ENCODE peak calls at places on chromosomes 6 and 20, in five cellular contexts. One of them, this sample, is unnamed.

GRCh38 chr6:132960720-132961119 is 146.4 kb downstream of the RPS12 start:
- DNase-seq in neural crest cell: no peak
- DNase-seq in cardiac fibroblast: peak
- DNase-seq in endothelial cell: no peak
- DNase-seq in GM12864: no peak
- DNase-seq in this sample: no peak

GRCh38 chr20:60304931-60305330 is 346.7 kb downstream of the CDH26 start:
- DNase-seq in endothelial cell: no peak
- DNase-seq in GM12864: no peak
- DNase-seq in cardiac fibroblast: no peak
- DNase-seq in neural crest cell: no peak
- DNase-seq in this sample: no peak

GRCh38 chr20:55586626-55587025 is 418.7 kb downstream of the CBLN4 start:
- DNase-seq in neural crest cell: no peak
- DNase-seq in endothelial cell: no peak
- DNase-seq in GM12864: no peak
- DNase-seq in cardiac fibroblast: no peak
- DNase-seq in this sample: no peak

GRCh38 chr6:132369526-132369925 is 31.7 kb downstream of the MOXD1 start:
- DNase-seq in neural crest cell: no peak
- DNase-seq in cardiac fibroblast: peak
- DNase-seq in endothelial cell: no peak
- DNase-seq in GM12864: no peak
- DNase-seq in this sample: no peak

GRCh38 chr6:107368471-107368870 is 90.9 kb downstream of the PDSS2 start:
- DNase-seq in neural crest cell: no peak
- DNase-seq in endothelial cell: no peak
- DNase-seq in GM12864: no peak
- DNase-seq in cardiac fibroblast: no peak
- DNase-seq in this sample: no peak

GRCh38 chr6:44275749-44276648 is 5.7 kb downstream of the TMEM151B start:
- DNase-seq in GM12864: no peak
- DNase-seq in neural crest cell: no peak
- DNase-seq in endothelial cell: no peak
- DNase-seq in cardiac fibroblast: no peak
- DNase-seq in this sample: no peak

GRCh38 chr6:104941694-104942177 is 15.2 kb upstream of the LIN28B start:
- DNase-seq in neural crest cell: no peak
- DNase-seq in endothelial cell: no peak
- DNase-seq in GM12864: no peak
- DNase-seq in cardiac fibroblast: no peak
- DNase-seq in this sample: no peak

GRCh38 chr6:27752038-27752885 is 159.9 kb downstream of the OR2B2 start:
- DNase-seq in neural crest cell: peak
- DNase-seq in cardiac fibroblast: peak
- DNase-seq in endothelial cell: peak
- DNase-seq in GM12864: peak
- DNase-seq in this sample: peak

GRCh38 chr6:33566182-33567084 is 13.6 kb downstream of the BAK1 start:
- DNase-seq in neural crest cell: no peak
- DNase-seq in cardiac fibroblast: peak
- DNase-seq in GM12864: no peak
- DNase-seq in endothelial cell: no peak
- DNase-seq in this sample: no peak

GRCh38 chr6:28766426-28766825 is 157.4 kb downstream of the TRIM27 start:
- DNase-seq in neural crest cell: no peak
- DNase-seq in endothelial cell: no peak
- DNase-seq in GM12864: no peak
- DNase-seq in cardiac fibroblast: no peak
- DNase-seq in this sample: no peak

GRCh38 chr6:28380381-28380780 is 19.2 kb downstream of the ZSCAN12 start:
- DNase-seq in cardiac fibroblast: no peak
- DNase-seq in neural crest cell: no peak
- DNase-seq in GM12864: no peak
- DNase-seq in endothelial cell: no peak
- DNase-seq in this sample: no peak

GRCh38 chr20:10487354-10488115 is 52.4 kb downstream of the SLX4IP start:
- DNase-seq in neural crest cell: no peak
- DNase-seq in cardiac fibroblast: peak
- DNase-seq in GM12864: no peak
- DNase-seq in endothelial cell: no peak
- DNase-seq in this sample: no peak

GRCh38 chr6:13372688-13373487 is 44.6 kb upstream of the TBC1D7 start:
- DNase-seq in neural crest cell: no peak
- DNase-seq in endothelial cell: no peak
- DNase-seq in GM12864: no peak
- DNase-seq in cardiac fibroblast: no peak
- DNase-seq in this sample: no peak

GRCh38 chr6:167952512-167952859 is 45.0 kb upstream of the KIF25 start:
- DNase-seq in neural crest cell: no peak
- DNase-seq in cardiac fibroblast: no peak
- DNase-seq in GM12864: no peak
- DNase-seq in endothelial cell: no peak
- DNase-seq in this sample: no peak

GRCh38 chr6:149723771-149724417 is 6.0 kb upstream of the LATS1 start:
- DNase-seq in GM12864: no peak
- DNase-seq in neural crest cell: peak
- DNase-seq in cardiac fibroblast: peak
- DNase-seq in endothelial cell: peak
- DNase-seq in this sample: no peak

DNA sequence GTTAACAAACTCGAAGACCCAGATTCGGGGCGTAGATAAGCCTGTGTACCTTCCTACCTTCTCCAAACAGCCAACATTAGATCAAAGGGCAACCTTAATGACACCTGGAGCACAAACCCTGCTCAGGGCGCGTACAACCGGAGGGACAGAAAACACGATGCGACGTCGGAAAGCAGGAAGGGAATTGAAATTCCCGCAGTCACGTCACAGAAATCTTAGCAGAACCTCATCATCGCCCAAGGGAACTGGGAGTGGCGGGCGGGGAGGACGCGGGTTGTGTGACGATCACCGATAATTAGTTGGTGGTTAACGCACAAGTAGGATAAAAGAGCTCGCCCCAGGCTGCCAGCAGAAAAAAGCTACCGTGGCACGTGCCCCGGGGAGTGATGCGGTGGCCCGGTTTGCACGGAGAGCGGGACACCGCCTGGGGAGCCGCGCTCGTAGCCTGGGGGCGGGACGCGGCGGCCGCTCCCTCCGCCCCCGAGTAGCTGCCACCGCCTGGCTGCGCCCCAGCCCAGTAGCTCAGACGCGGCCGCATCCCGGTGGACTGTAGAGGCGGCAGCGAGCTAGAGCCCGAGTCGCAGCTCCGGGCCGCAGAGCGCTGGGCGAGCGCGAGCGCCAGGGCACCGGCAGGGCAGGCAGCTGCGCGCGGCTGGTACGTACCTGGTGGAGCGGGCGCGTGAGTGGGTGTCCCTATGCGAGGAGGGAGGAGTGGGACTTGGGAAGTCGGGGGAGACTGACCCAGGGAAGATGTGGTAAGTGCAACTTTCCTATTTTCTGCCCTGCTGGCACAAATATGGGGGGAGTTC is at the start of gene PKIB:
- DNase-seq in neural crest cell: peak
- DNase-seq in endothelial cell: peak
- DNase-seq in GM12864: no peak
- DNase-seq in cardiac fibroblast: peak
- DNase-seq in this sample: peak
- TF ChIP-seq CTCF in neural crest cell: no peak
- TF ChIP-seq CTCF in endothelial cell: no peak
- TF ChIP-seq CTCF in GM12864: peak
- TF ChIP-seq CTCF in cardiac fibroblast: peak
- TF ChIP-seq CTCF in this sample: peak

DNA sequence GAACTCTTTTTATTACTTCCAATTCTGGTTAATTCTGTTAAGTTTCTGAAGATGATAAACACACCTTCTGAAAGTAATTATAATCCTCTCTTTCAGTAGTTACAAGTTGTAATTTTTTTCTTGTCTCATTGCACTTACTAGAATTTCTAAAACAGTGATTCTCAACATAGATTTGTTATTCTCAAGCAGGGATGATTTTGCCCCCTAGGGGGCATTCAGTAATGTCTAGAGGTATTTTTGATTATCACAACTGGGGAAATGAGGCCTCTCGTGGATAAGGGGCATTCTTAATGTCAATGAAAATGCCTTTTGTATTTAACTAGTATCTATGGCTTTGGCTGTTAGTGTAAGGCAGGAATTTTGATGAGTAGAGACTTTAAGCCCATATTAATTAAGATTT is 39.4 kb upstream of the MAFB start:
- DNase-seq in cardiac fibroblast: no peak
- DNase-seq in endothelial cell: no peak
- DNase-seq in GM12864: no peak
- DNase-seq in neural crest cell: no peak
- DNase-seq in this sample: no peak
- TF ChIP-seq CTCF in cardiac fibroblast: no peak
- TF ChIP-seq CTCF in endothelial cell: peak
- TF ChIP-seq CTCF in GM12864: peak
- TF ChIP-seq CTCF in neural crest cell: peak
- TF ChIP-seq CTCF in this sample: peak

GRCh38 chr6:152993431-152993830 is 9.1 kb downstream of the MTRF1L start:
- DNase-seq in neural crest cell: no peak
- DNase-seq in GM12864: no peak
- DNase-seq in endothelial cell: no peak
- DNase-seq in cardiac fibroblast: no peak
- DNase-seq in this sample: no peak
- TF ChIP-seq CTCF in neural crest cell: peak
- TF ChIP-seq CTCF in GM12864: peak
- TF ChIP-seq CTCF in endothelial cell: no peak
- TF ChIP-seq CTCF in cardiac fibroblast: peak
- TF ChIP-seq CTCF in this sample: no peak

GRCh38 chr6:123398072-123398471 is 238.7 kb downstream of the TRDN start:
- DNase-seq in endothelial cell: no peak
- DNase-seq in GM12864: no peak
- DNase-seq in neural crest cell: no peak
- DNase-seq in cardiac fibroblast: no peak
- DNase-seq in this sample: no peak

DNA sequence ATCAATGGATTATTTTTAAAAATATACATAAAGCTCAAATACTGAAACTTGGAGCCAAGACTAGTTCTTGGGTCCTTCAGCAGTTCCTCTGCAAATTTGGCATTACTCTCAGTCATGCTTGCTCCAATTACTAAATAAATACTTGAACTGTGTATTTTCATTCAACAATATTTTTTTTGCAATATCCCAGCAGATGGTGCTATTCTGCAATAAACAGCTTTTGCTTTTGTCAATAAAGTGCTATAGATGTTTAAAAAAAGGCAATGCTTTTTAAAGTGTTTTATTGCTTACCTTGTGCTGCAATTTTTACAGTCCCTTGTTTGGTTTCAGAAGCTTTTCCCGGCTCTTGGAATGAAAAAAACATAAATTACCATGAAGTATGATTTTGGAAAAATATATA is 243.4 kb downstream of the TRDN start:
- DNase-seq in endothelial cell: no peak
- DNase-seq in GM12864: no peak
- DNase-seq in cardiac fibroblast: peak
- DNase-seq in neural crest cell: no peak
- DNase-seq in this sample: no peak
- TF ChIP-seq CTCF in endothelial cell: peak
- TF ChIP-seq CTCF in GM12864: no peak
- TF ChIP-seq CTCF in cardiac fibroblast: no peak
- TF ChIP-seq CTCF in neural crest cell: peak
- TF ChIP-seq CTCF in this sample: peak

GRCh38 chr6:3061501-3061941 is 6.8 kb upstream of the RIPK1 start:
- DNase-seq in GM12864: no peak
- DNase-seq in neural crest cell: no peak
- DNase-seq in endothelial cell: no peak
- DNase-seq in cardiac fibroblast: peak
- DNase-seq in this sample: no peak
- TF ChIP-seq CTCF in GM12864: no peak
- TF ChIP-seq CTCF in neural crest cell: no peak
- TF ChIP-seq CTCF in endothelial cell: no peak
- TF ChIP-seq CTCF in cardiac fibroblast: peak
- TF ChIP-seq CTCF in this sample: no peak

GRCh38 chr20:5402903-5403531 is 86.3 kb upstream of the PROKR2 start:
- DNase-seq in cardiac fibroblast: peak
- DNase-seq in neural crest cell: peak
- DNase-seq in GM12864: peak
- DNase-seq in endothelial cell: peak
- DNase-seq in this sample: peak
- TF ChIP-seq CTCF in cardiac fibroblast: peak
- TF ChIP-seq CTCF in neural crest cell: peak
- TF ChIP-seq CTCF in GM12864: peak
- TF ChIP-seq CTCF in endothelial cell: peak
- TF ChIP-seq CTCF in this sample: peak

This sample was measured in progenitor cell of endocrine pancreas.